ENCODE peak calls at places on chromosome 11, in six cellular contexts. V is Ammon's horn, O is GM12891, Q is KBM-7, S is non-pigmented ciliary epithelial cell, P is retina. T is an unnamed sample.

GRCh38 chr11:31262761-31263160 is 106.8 kb downstream of the DCDC1 start:
- DNase-seq in V (no peak), Q (no peak), S (no peak), P (no peak), O (no peak), T (no peak)

GRCh38 chr11:111976614-111977140 is 39.5 kb downstream of the DIXDC1 start:
- DNase-seq in V (no peak), Q (no peak), O (peak; percentile 25), S (no peak), P (peak; percentile 60), T (peak; percentile 44)

GRCh38 chr11:12318791-12319733 is 58.3 kb upstream of the PARVA start:
- DNase-seq in O (no peak), P (no peak), S (no peak), V (no peak), Q (no peak), T (peak; percentile 94)

GRCh38 chr11:2557381-2557780 is 112.6 kb downstream of the KCNQ1 start:
- DNase-seq in V (no peak), Q (no peak), S (no peak), P (no peak), O (no peak), T (no peak)

GRCh38 chr11:120182357-120182756 is 28.5 kb upstream of the OAF start:
- DNase-seq in S (no peak), P (no peak), V (no peak), O (no peak), Q (no peak), T (no peak)

GRCh38 chr11:70415642-70416395 is 17.5 kb downstream of the CTTN start:
- DNase-seq in V (no peak), O (no peak), Q (peak; percentile 42), S (peak; percentile 9), P (no peak), T (no peak)

GRCh38 chr11:40321537-40321936 is 1137.9 kb downstream of the LRRC4C start:
- DNase-seq in Q (no peak), V (no peak), S (no peak), O (no peak), P (no peak), T (no peak)

GRCh38 chr11:68938088-68938487 is 34.4 kb downstream of the IGHMBP2 start:
- DNase-seq in Q (no peak), O (no peak), S (no peak), P (no peak), V (no peak), T (no peak)

GRCh38 chr11:129061466-129062194 is 119.0 kb upstream of the TP53AIP1 start:
- DNase-seq in Q (no peak), V (no peak), O (no peak), P (no peak), S (peak; percentile 74), T (no peak)

GRCh38 chr11:74754507-74755255 is 6.0 kb downstream of the RNF169 start:
- DNase-seq in O (no peak), Q (no peak), V (no peak), P (no peak), S (peak; percentile 78), T (no peak)

GRCh38 chr11:94212898-94213297 is 84.3 kb downstream of the PANX1 start:
- DNase-seq in V (no peak), Q (no peak), S (no peak), O (no peak), P (no peak), T (no peak)

GRCh38 chr11:61834278-61835004 is 6.3 kb downstream of the FADS2 start:
- DNase-seq in Q (peak; percentile 98), V (no peak), O (peak; percentile 80), P (peak; percentile 42), S (no peak), T (peak; percentile 51)

GRCh38 chr11:79045811-79046304 is 395.0 kb downstream of the TENM4 start:
- DNase-seq in Q (no peak), S (no peak), V (peak; percentile 64), O (no peak), P (peak; percentile 66), T (peak; percentile 72)

GRCh38 chr11:87739766-87740165 is 435.5 kb downstream of the RAB38 start:
- DNase-seq in O (no peak), P (no peak), V (no peak), Q (no peak), S (no peak), T (no peak)

GRCh38 chr11:3134651-3135490 is 30.2 kb downstream of the OSBPL5 start:
- DNase-seq in V (no peak), S (no peak), Q (no peak), P (no peak), O (no peak), T (no peak)

GRCh38 chr11:10518123-10518522 is 22.9 kb downstream of the RNF141 start:
- DNase-seq in P (no peak), Q (no peak), V (no peak), S (no peak), O (no peak), T (no peak)

GRCh38 chr11:62400760-62401159 is 18.1 kb upstream of the SCGB1A1 start:
- DNase-seq in S (no peak), V (peak; percentile 87), P (no peak), Q (no peak), O (no peak), T (peak; percentile 88)

GRCh38 chr11:122741613-122742012 is 86.1 kb downstream of the UBASH3B start:
- DNase-seq in Q (no peak), O (no peak), V (peak; percentile 67), P (peak; percentile 37), S (no peak), T (peak; percentile 57)

GRCh38 chr11:121936781-121937447 is 179.1 kb downstream of the BLID start:
- DNase-seq in V (no peak), P (no peak), S (no peak), Q (no peak), O (no peak), T (no peak)

GRCh38 chr11:118156531-118157185 is 4.0 kb upstream of the SCN4B start:
- DNase-seq in V (no peak), O (no peak), S (no peak), P (no peak), Q (peak; percentile 38), T (peak; percentile 70)

GRCh38 chr11:115618428-115618827 is 114.2 kb upstream of the CADM1 start:
- DNase-seq in O (no peak), P (no peak), Q (no peak), V (no peak), S (no peak), T (no peak)

GRCh38 chr11:297666-298405 is 1.5 kb downstream of the IFITM5 start:
- DNase-seq in O (no peak), V (no peak), S (no peak), Q (no peak), P (no peak), T (no peak)